ENCODE peak calls at places on chromosomes 2 and 18, in five cellular contexts. One of them, this sample, is unnamed.

GRCh38 chr2:129481306-129482219 is 497.9 kb upstream of the RAB6C start:
- DNase-seq in lower lobe of right lung: no peak
- DNase-seq in fibroblast of mammary gland: no peak
- DNase-seq in NT2/D1: no peak
- DNase-seq in body of pancreas: no peak
- DNase-seq in this sample: no peak

GRCh38 chr2:37819228-37819627 is 105.9 kb upstream of the RMDN2 start:
- DNase-seq in fibroblast of mammary gland: peak; percentile 96
- DNase-seq in body of pancreas: no peak
- DNase-seq in NT2/D1: no peak
- DNase-seq in lower lobe of right lung: no peak
- DNase-seq in this sample: no peak

GRCh38 chr2:68292108-68292710 is 27.5 kb downstream of the CNRIP1 start:
- DNase-seq in fibroblast of mammary gland: peak; percentile 40
- DNase-seq in NT2/D1: peak; percentile 8
- DNase-seq in lower lobe of right lung: no peak
- DNase-seq in body of pancreas: peak; percentile 35
- DNase-seq in this sample: peak; percentile 41

GRCh38 chr2:41662461-41662860 is 385.4 kb upstream of the PKDCC start:
- DNase-seq in fibroblast of mammary gland: no peak
- DNase-seq in body of pancreas: no peak
- DNase-seq in NT2/D1: no peak
- DNase-seq in lower lobe of right lung: no peak
- DNase-seq in this sample: no peak

GRCh38 chr2:168457177-168457905 is 1.3 kb downstream of the CERS6 start:
- DNase-seq in body of pancreas: no peak
- DNase-seq in NT2/D1: no peak
- DNase-seq in lower lobe of right lung: no peak
- DNase-seq in fibroblast of mammary gland: no peak
- DNase-seq in this sample: no peak

GRCh38 chr2:85156141-85156540 is 22.9 kb downstream of the TCF7L1 start:
- DNase-seq in fibroblast of mammary gland: peak; percentile 42
- DNase-seq in body of pancreas: no peak
- DNase-seq in NT2/D1: no peak
- DNase-seq in lower lobe of right lung: no peak
- DNase-seq in this sample: no peak

GRCh38 chr2:193348055-193348454 is 1153.3 kb upstream of the TMEFF2 start:
- DNase-seq in NT2/D1: no peak
- DNase-seq in lower lobe of right lung: no peak
- DNase-seq in body of pancreas: no peak
- DNase-seq in fibroblast of mammary gland: no peak
- DNase-seq in this sample: no peak

GRCh38 chr2:98161202-98161601 is 74.2 kb downstream of the VWA3B start:
- DNase-seq in fibroblast of mammary gland: no peak
- DNase-seq in body of pancreas: no peak
- DNase-seq in lower lobe of right lung: no peak
- DNase-seq in NT2/D1: no peak
- DNase-seq in this sample: no peak

GRCh38 chr2:207137922-207138321 is 27.8 kb downstream of the KLF7 start:
- DNase-seq in fibroblast of mammary gland: no peak
- DNase-seq in NT2/D1: no peak
- DNase-seq in body of pancreas: no peak
- DNase-seq in lower lobe of right lung: no peak
- DNase-seq in this sample: no peak

GRCh38 chr2:36277146-36277808 is 78.3 kb upstream of the CRIM1 start:
- DNase-seq in body of pancreas: no peak
- DNase-seq in fibroblast of mammary gland: peak; percentile 84
- DNase-seq in NT2/D1: no peak
- DNase-seq in lower lobe of right lung: no peak
- DNase-seq in this sample: no peak

GRCh38 chr2:95526360-95527341 is 42.1 kb upstream of the TRIM43B start:
- DNase-seq in body of pancreas: peak; percentile 81
- DNase-seq in fibroblast of mammary gland: peak; percentile 62
- DNase-seq in NT2/D1: peak; percentile 25
- DNase-seq in lower lobe of right lung: peak; percentile 83
- DNase-seq in this sample: peak; percentile 20

GRCh38 chr18:63207825-63208224 is 111.7 kb downstream of the BCL2 start:
- DNase-seq in lower lobe of right lung: no peak
- DNase-seq in body of pancreas: no peak
- DNase-seq in NT2/D1: no peak
- DNase-seq in fibroblast of mammary gland: no peak
- DNase-seq in this sample: no peak

GRCh38 chr2:96144481-96145027 is 686 bp downstream of the DUSP2 start:
- DNase-seq in body of pancreas: no peak
- DNase-seq in NT2/D1: no peak
- DNase-seq in lower lobe of right lung: peak; percentile 68
- DNase-seq in fibroblast of mammary gland: no peak
- DNase-seq in this sample: peak; percentile 83

GRCh38 chr18:74645717-74646116 is 48.0 kb downstream of the ZNF407 start:
- DNase-seq in lower lobe of right lung: no peak
- DNase-seq in body of pancreas: no peak
- DNase-seq in fibroblast of mammary gland: no peak
- DNase-seq in NT2/D1: no peak
- DNase-seq in this sample: no peak

GRCh38 chr2:10382313-10383061 is 65.6 kb downstream of the ODC1 start:
- DNase-seq in lower lobe of right lung: peak; percentile 87
- DNase-seq in NT2/D1: no peak
- DNase-seq in body of pancreas: no peak
- DNase-seq in fibroblast of mammary gland: no peak
- DNase-seq in this sample: no peak

GRCh38 chr18:62396381-62396780 is 71.3 kb downstream of the TNFRSF11A start:
- DNase-seq in fibroblast of mammary gland: no peak
- DNase-seq in lower lobe of right lung: no peak
- DNase-seq in NT2/D1: no peak
- DNase-seq in body of pancreas: no peak
- DNase-seq in this sample: no peak

GRCh38 chr2:237465515-237466227 is 21.4 kb upstream of the MLPH start:
- DNase-seq in NT2/D1: no peak
- DNase-seq in lower lobe of right lung: no peak
- DNase-seq in body of pancreas: no peak
- DNase-seq in fibroblast of mammary gland: peak; percentile 98
- DNase-seq in this sample: no peak

GRCh38 chr2:96146151-96146880 is 1.1 kb upstream of the DUSP2 start:
- DNase-seq in lower lobe of right lung: peak; percentile 81
- DNase-seq in body of pancreas: peak; percentile 22
- DNase-seq in fibroblast of mammary gland: no peak
- DNase-seq in NT2/D1: no peak
- DNase-seq in this sample: peak; percentile 78

GRCh38 chr18:5710235-5710634 is 166.4 kb upstream of the EPB41L3 start:
- DNase-seq in body of pancreas: no peak
- DNase-seq in lower lobe of right lung: no peak
- DNase-seq in fibroblast of mammary gland: no peak
- DNase-seq in NT2/D1: no peak
- DNase-seq in this sample: no peak

GRCh38 chr18:62372156-62372555 is 47.0 kb downstream of the TNFRSF11A start:
- DNase-seq in lower lobe of right lung: no peak
- DNase-seq in NT2/D1: no peak
- DNase-seq in fibroblast of mammary gland: no peak
- DNase-seq in body of pancreas: peak; percentile 13
- DNase-seq in this sample: no peak

GRCh38 chr2:43251171-43251731 is 24.8 kb upstream of the ZFP36L2 start:
- DNase-seq in NT2/D1: no peak
- DNase-seq in fibroblast of mammary gland: peak; percentile 67
- DNase-seq in lower lobe of right lung: no peak
- DNase-seq in body of pancreas: no peak
- DNase-seq in this sample: no peak

GRCh38 chr2:20113986-20114938 is 62.8 kb upstream of the LAPTM4A start:
- DNase-seq in body of pancreas: no peak
- DNase-seq in NT2/D1: no peak
- DNase-seq in fibroblast of mammary gland: no peak
- DNase-seq in lower lobe of right lung: no peak
- DNase-seq in this sample: no peak

GRCh38 chr2:200308421-200309295 is 2.2 kb downstream of the SPATS2L start:
- DNase-seq in body of pancreas: no peak
- DNase-seq in lower lobe of right lung: no peak
- DNase-seq in fibroblast of mammary gland: peak; percentile 49
- DNase-seq in NT2/D1: no peak
- DNase-seq in this sample: no peak

GRCh38 chr2:8682719-8683667 is 1.1 kb downstream of the ID2 start:
- DNase-seq in NT2/D1: no peak
- DNase-seq in body of pancreas: peak; percentile 44
- DNase-seq in lower lobe of right lung: peak; percentile 67
- DNase-seq in fibroblast of mammary gland: peak; percentile 49
- DNase-seq in this sample: peak; percentile 49

GRCh38 chr18:23451491-23451890 is 1.6 kb upstream of the RIOK3 start:
- DNase-seq in body of pancreas: no peak
- DNase-seq in NT2/D1: no peak
- DNase-seq in lower lobe of right lung: no peak
- DNase-seq in fibroblast of mammary gland: no peak
- DNase-seq in this sample: no peak

GRCh38 chr2:9753665-9754531 is 89.4 kb upstream of the TAF1B start:
- DNase-seq in lower lobe of right lung: no peak
- DNase-seq in NT2/D1: no peak
- DNase-seq in fibroblast of mammary gland: no peak
- DNase-seq in body of pancreas: no peak
- DNase-seq in this sample: no peak

GRCh38 chr18:43534511-43534910 is 257.2 kb upstream of the SYT4 start:
- DNase-seq in body of pancreas: no peak
- DNase-seq in NT2/D1: no peak
- DNase-seq in fibroblast of mammary gland: peak; percentile 37
- DNase-seq in lower lobe of right lung: no peak
- DNase-seq in this sample: no peak

DNA sequence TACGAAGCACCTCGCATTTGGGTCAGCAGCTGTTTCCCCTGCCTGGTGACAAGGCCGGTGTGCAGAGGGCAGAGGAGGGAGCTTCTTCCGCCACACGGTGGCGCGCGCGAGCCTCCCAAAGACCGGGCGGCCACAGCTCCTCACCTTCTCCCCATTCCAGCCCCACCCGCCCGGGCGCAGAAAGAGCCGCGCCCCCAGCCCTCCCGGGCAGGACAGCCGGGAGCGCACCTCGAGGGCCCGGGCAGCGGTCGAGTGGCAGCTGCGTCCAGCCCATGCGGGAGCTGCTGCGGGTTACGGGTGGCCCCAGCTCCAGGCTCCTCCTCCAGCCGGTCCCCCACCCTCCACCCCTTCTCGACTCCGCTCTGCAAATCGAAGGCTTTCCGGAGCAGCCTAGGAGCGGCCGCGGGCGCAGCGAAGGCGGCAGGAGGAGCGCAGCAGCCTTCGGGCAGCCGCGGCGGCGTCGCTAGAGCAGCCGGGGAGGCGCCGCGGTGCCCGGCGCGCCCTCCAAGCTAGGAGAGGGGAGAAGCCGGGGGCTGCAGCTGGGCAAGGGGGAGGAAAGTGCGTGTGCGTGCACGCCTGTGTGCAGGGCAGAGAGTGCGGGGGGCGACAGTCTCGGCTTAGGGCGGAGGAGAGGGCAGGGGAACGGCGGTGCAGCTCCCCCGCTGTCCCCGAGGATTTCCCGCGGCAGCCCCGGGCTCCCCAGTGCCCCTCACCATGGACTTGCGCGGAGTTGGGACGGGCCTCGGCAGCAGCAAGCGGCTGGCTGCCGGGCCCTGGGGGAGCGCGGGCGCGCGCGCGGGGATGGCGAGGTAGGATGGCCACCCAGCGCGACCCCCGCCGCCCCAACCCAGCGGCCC is at the start of gene CCDC85A:
- DNase-seq in fibroblast of mammary gland: peak; percentile 69
- DNase-seq in lower lobe of right lung: peak; percentile 88
- DNase-seq in body of pancreas: peak; percentile 91
- DNase-seq in NT2/D1: peak; percentile 67
- DNase-seq in this sample: peak; percentile 90
- H3K4me3 ChIP-seq in fibroblast of mammary gland: peak within 1 kb of the TSS; percentile 50
- H3K4me3 ChIP-seq in lower lobe of right lung: peak within 1 kb of the TSS; percentile 75
- H3K4me3 ChIP-seq in body of pancreas: peak within 1 kb of the TSS; percentile 60
- H3K4me3 ChIP-seq in NT2/D1: peak within 1 kb of the TSS; percentile 42
- H3K4me3 ChIP-seq in this sample: peak within 1 kb of the TSS; percentile 53

GRCh38 chr2:175131252-175131651 is 36.8 kb downstream of the ATF2 start:
- DNase-seq in fibroblast of mammary gland: no peak
- DNase-seq in body of pancreas: no peak
- DNase-seq in lower lobe of right lung: no peak
- DNase-seq in NT2/D1: no peak
- DNase-seq in this sample: no peak

GRCh38 chr2:175140332-175140731 is 27.7 kb downstream of the ATF2 start:
- DNase-seq in body of pancreas: no peak
- DNase-seq in fibroblast of mammary gland: no peak
- DNase-seq in lower lobe of right lung: no peak
- DNase-seq in NT2/D1: no peak
- DNase-seq in this sample: no peak

GRCh38 chr2:175135177-175135576 is 32.8 kb downstream of the ATF2 start:
- DNase-seq in NT2/D1: no peak
- DNase-seq in body of pancreas: no peak
- DNase-seq in lower lobe of right lung: no peak
- DNase-seq in fibroblast of mammary gland: no peak
- DNase-seq in this sample: no peak

GRCh38 chr2:175137793-175138192 is 30.2 kb downstream of the ATF2 start:
- DNase-seq in NT2/D1: no peak
- DNase-seq in lower lobe of right lung: no peak
- DNase-seq in fibroblast of mammary gland: no peak
- DNase-seq in body of pancreas: no peak
- DNase-seq in this sample: no peak

GRCh38 chr2:175136334-175137215 is 31.4 kb downstream of the ATF2 start:
- DNase-seq in NT2/D1: no peak
- DNase-seq in lower lobe of right lung: no peak
- DNase-seq in fibroblast of mammary gland: no peak
- DNase-seq in body of pancreas: no peak
- DNase-seq in this sample: no peak
- H3K4me3 ChIP-seq in NT2/D1: no peak overlapping the region
- H3K4me3 ChIP-seq in lower lobe of right lung: no peak overlapping the region
- H3K4me3 ChIP-seq in fibroblast of mammary gland: no peak overlapping the region
- H3K4me3 ChIP-seq in body of pancreas: no peak overlapping the region
- H3K4me3 ChIP-seq in this sample: no peak overlapping the region

DNA sequence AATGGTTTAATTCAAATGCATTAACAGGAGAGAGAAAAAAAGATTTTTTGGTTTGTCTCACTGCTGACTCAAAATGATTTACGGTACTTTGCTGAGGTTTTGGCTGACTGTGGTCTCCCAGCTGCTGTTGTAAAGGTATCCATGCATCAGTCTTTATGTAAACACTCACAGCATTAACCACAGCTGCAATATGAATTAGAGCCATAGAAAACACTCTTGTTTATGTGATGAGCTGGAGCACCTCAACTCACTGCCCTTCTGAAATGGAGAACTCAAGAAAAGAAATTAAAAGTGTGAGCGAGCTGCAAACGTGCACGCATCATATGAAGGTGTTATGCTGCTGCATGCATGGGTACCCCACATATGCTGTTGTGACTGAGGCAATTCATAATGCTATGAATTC is 220.4 kb downstream of the PIEZO2 start:
- DNase-seq in NT2/D1: no peak
- DNase-seq in fibroblast of mammary gland: peak; percentile 90
- DNase-seq in body of pancreas: no peak
- DNase-seq in lower lobe of right lung: no peak
- DNase-seq in this sample: no peak
- H3K4me3 ChIP-seq in NT2/D1: no peak overlapping the region
- H3K4me3 ChIP-seq in fibroblast of mammary gland: no peak overlapping the region
- H3K4me3 ChIP-seq in body of pancreas: no peak overlapping the region
- H3K4me3 ChIP-seq in lower lobe of right lung: no peak overlapping the region
- H3K4me3 ChIP-seq in this sample: no peak overlapping the region

GRCh38 chr2:30139131-30139870 is 7.5 kb upstream of the YPEL5 start:
- DNase-seq in body of pancreas: no peak
- DNase-seq in lower lobe of right lung: no peak
- DNase-seq in NT2/D1: no peak
- DNase-seq in fibroblast of mammary gland: no peak
- DNase-seq in this sample: no peak
- H3K4me3 ChIP-seq in body of pancreas: no peak overlapping the region
- H3K4me3 ChIP-seq in lower lobe of right lung: no peak overlapping the region
- H3K4me3 ChIP-seq in NT2/D1: no peak overlapping the region
- H3K4me3 ChIP-seq in fibroblast of mammary gland: no peak overlapping the region
- H3K4me3 ChIP-seq in this sample: no peak overlapping the region

This sample was measured in H7.